ENCODE peak calls at places on chromosome X, in seven cellular contexts. X is LoVo; Z is activated T-cell treated with anti-CD3 and anti-CD28 coated beads for 1 hour; K is posterior vena cava; D is cardiac septum; E is stimulated activated CD8-positive, alpha-beta memory T cell treated with anti-CD3 and anti-CD28 coated beads, Interleukin-15, amount 100 ng/mL, for 4 hours; I is HEK293T. M is an unnamed sample.
A peak's percentile ranks its signal among the peaks of the same experiment; 100 is the strongest.

GRCh38 chrX:9189286-9189685 is 155.4 kb upstream of the FAM9B start:
- DNase-seq in K (no peak), X (no peak), Z (no peak), D (no peak), I (no peak), E (no peak), M (no peak)

GRCh38 chrX:20267924-20268701 is 1.4 kb upstream of the RPS6KA3 start:
- DNase-seq in X (no peak), E (no peak), D (peak; percentile 75), K (peak; percentile 83), I (no peak), Z (no peak), M (peak; percentile 21)

GRCh38 chrX:10177620-10178019 is 20.8 kb downstream of the CLCN4 start:
- DNase-seq in Z (no peak), I (no peak), X (no peak), E (no peak), D (no peak), K (no peak), M (no peak)

GRCh38 chrX:13151806-13152510 is 107.5 kb upstream of the FAM9C start:
- DNase-seq in I (no peak), D (no peak), K (no peak), X (no peak), E (no peak), Z (peak; percentile 11), M (no peak)

GRCh38 chrX:129665916-129666644 is 11.3 kb upstream of the APLN start:
- DNase-seq in K (no peak), Z (no peak), X (peak; percentile 30), D (no peak), I (no peak), E (no peak), M (no peak)

GRCh38 chrX:154779261-154779660 is 16.6 kb downstream of the DKC1 start:
- DNase-seq in K (no peak), I (no peak), E (no peak), Z (no peak), D (no peak), X (no peak), M (no peak)

GRCh38 chrX:107659768-107660167 is 31.5 kb downstream of the PRPS1 start:
- DNase-seq in K (no peak), I (no peak), Z (no peak), E (no peak), D (no peak), X (peak; percentile 12), M (peak; percentile 12)

GRCh38 chrX:421646-422325 is 35.1 kb upstream of the PPP2R3B start:
- DNase-seq in K (no peak), D (no peak), Z (no peak), I (no peak), X (no peak), E (no peak), M (no peak)

GRCh38 chrX:2145672-2146412 is 354.9 kb downstream of the DHRSX start:
- DNase-seq in D (no peak), E (no peak), Z (no peak), I (no peak), K (no peak), X (no peak), M (no peak)

GRCh38 chrX:115616943-115617563 is 56.1 kb downstream of the PLS3 start:
- DNase-seq in D (no peak), Z (no peak), I (no peak), X (peak; percentile 61), E (no peak), K (no peak), M (no peak)

GRCh38 chrX:14697453-14697852 is 168.1 kb downstream of the GLRA2 start:
- DNase-seq in I (peak; percentile 60), X (peak; percentile 43), K (no peak), D (no peak), Z (no peak), E (no peak), M (peak; percentile 42)

GRCh38 chrX:38664285-38664684 is 102.9 kb downstream of the TSPAN7 start:
- DNase-seq in D (no peak), E (no peak), Z (no peak), X (peak; percentile 3), I (peak; percentile 56), K (no peak), M (peak; percentile 14)

GRCh38 chrX:25968920-25969319 is 169.2 kb upstream of the MAGEB18 start:
- DNase-seq in E (no peak), K (no peak), Z (no peak), I (peak; percentile 65), X (no peak), D (peak; percentile 66), M (peak; percentile 52)

GRCh38 chrX:138128025-138128671 is 562.2 kb downstream of the ZIC3 start:
- DNase-seq in I (peak; percentile 44), D (no peak), Z (no peak), E (no peak), X (peak; percentile 20), K (no peak), M (peak; percentile 19)

GRCh38 chrX:19683817-19684216 is 168.5 kb upstream of the MAP3K15 start:
- DNase-seq in I (no peak), E (no peak), X (no peak), D (no peak), Z (no peak), K (no peak), M (no peak)